ENCODE peak calls at places on chromosomes 16 and 17, in four cellular contexts. Y is adrenal gland, J is colonic mucosa, A is SJSA1. W is an unnamed sample. For H3K27me3, the result is how much of the 10 kb centered on the place peaks cover.

GRCh38 chr17:37180371-37180770 is 195.4 kb upstream of the C17orf78 start:
- DNase-seq in A (no peak), J (no peak), Y (no peak), W (no peak)

GRCh38 chr17:46178550-46179198 is 14.6 kb downstream of the KANSL1 start:
- DNase-seq in J (no peak), Y (no peak), A (no peak), W (no peak)

GRCh38 chr17:80025140-80025539 is 10.5 kb downstream of the TBC1D16 start:
- DNase-seq in Y (no peak), A (no peak), J (no peak), W (no peak)

GRCh38 chr17:55730380-55730779 is 7.7 kb upstream of the TMEM100 start:
- DNase-seq in A (no peak), Y (no peak), J (no peak), W (no peak)

GRCh38 chr17:38897176-38897575 is 27.3 kb downstream of the LASP1 start:
- DNase-seq in Y (peak), J (no peak), A (no peak), W (no peak)

GRCh38 chr16:69325784-69326171 is 4.6 kb downstream of the PDF start:
- DNase-seq in A (no peak), Y (peak), J (no peak), W (no peak)

GRCh38 chr17:17120716-17121115 is 78.5 kb downstream of the MPRIP start:
- DNase-seq in J (peak), Y (no peak), A (no peak), W (no peak)

GRCh38 chr17:55228683-55229192 is 36.0 kb upstream of the HLF start:
- DNase-seq in A (no peak), Y (no peak), J (no peak), W (no peak)

GRCh38 chr17:48791128-48792032 is 25.6 kb downstream of the TTLL6 start:
- DNase-seq in A (peak), J (peak), Y (peak), W (peak)

GRCh38 chr17:64472564-64472963 is 23.6 kb downstream of the MILR1 start:
- DNase-seq in J (no peak), Y (no peak), A (no peak), W (no peak)

GRCh38 chr16:24848065-24848464 is 2.3 kb downstream of the SLC5A11 start:
- DNase-seq in Y (no peak), J (no peak), A (peak), W (peak)

GRCh38 chr17:46194393-46195216 is 1.4 kb upstream of the KANSL1 start:
- DNase-seq in A (no peak), Y (no peak), J (peak), W (peak)

GRCh38 chr17:19672009-19672837 is 23.7 kb downstream of the ALDH3A2 start:
- DNase-seq in J (peak), A (peak), Y (peak), W (no peak)

GRCh38 chr17:46770818-46771600 is 47.5 kb downstream of the WNT3 start:
- DNase-seq in J (peak), Y (no peak), A (peak), W (peak)

GRCh38 chr16:75074920-75075687 is 41.5 kb downstream of the LDHD start:
- DNase-seq in A (no peak), Y (no peak), J (no peak), W (no peak)

GRCh38 chr16:2853531-2854073 is 4.4 kb downstream of the PRSS22 start:
- DNase-seq in A (no peak), J (no peak), Y (no peak), W (no peak)
- H3K27me3 ChIP-seq in A (under half), J (under half), Y (under half), W (under half)

GRCh38 chr16:83973581-83974385 is 5.7 kb downstream of the NECAB2 start:
- DNase-seq in J (no peak), Y (no peak), A (no peak), W (no peak)

GRCh38 chr16:83972256-83973008 is 4.4 kb downstream of the NECAB2 start:
- DNase-seq in Y (no peak), A (no peak), J (no peak), W (no peak)

GRCh38 chr16:83971165-83972130 is 3.4 kb downstream of the NECAB2 start:
- DNase-seq in A (no peak), Y (no peak), J (no peak), W (no peak)

GRCh38 chr16:83974475-83974874 is 6.4 kb downstream of the NECAB2 start:
- DNase-seq in Y (no peak), J (no peak), A (no peak), W (no peak)

DNA sequence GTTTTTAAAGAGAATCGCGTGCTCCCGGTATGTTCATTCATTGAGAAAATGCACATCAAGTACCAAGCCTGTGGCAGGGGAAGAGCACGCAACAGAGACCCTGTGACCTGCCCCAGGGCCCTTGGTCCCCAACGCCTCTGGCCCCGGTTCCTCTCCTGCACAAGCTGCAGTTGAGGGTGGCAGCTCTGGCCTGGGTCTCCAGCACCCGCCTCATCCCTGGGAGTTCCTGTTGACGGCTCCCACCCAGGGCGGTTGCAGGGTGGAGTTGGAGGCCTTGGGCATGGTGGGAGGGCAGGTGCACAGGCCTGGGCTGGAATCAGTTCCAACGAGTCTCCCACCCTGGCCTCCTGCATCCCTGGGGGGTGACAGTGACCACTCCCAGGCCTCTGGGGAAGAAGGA is 5.0 kb downstream of the NECAB2 start:
- DNase-seq in J (no peak), Y (no peak), A (no peak), W (no peak)
- H3K27me3 ChIP-seq in J (under half), Y (under half), A (under half), W (under half)

DNA sequence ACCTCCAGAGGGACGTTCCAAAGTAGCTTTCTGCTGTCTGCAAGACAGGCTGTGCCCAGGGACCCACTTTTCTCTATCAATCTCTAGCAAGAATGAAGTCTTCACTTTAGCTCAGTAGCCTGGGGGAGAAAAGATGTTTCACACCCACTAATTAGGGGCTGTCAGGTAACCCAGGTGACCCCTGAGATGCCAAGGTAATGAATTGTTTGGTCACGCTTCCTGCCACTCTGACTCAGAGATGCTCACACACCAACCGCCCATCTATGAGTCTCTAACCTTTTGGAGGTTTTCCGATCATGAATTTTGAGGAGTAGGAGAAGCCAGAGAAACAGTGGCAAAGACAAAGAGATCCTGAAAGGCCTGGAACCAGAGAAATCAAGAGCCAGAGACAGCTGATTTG is 220.0 kb upstream of the SOX9 start:
- DNase-seq in A (no peak), Y (no peak), J (no peak), W (no peak)
- H3K27me3 ChIP-seq in A (under half), Y (under half), J (under half), W (under half)

GRCh38 chr16:54431041-54431996 is 144.7 kb upstream of the IRX3 start:
- DNase-seq in Y (no peak), J (no peak), A (no peak), W (no peak)

GRCh38 chr16:54429029-54429428 is 142.4 kb upstream of the IRX3 start:
- DNase-seq in A (no peak), Y (no peak), J (no peak), W (no peak)

GRCh38 chr16:54431997-54432367 is 145.4 kb upstream of the IRX3 start:
- DNase-seq in Y (no peak), J (no peak), A (no peak), W (no peak)

GRCh38 chr16:54432481-54433229 is 146.1 kb upstream of the IRX3 start:
- DNase-seq in A (no peak), J (no peak), Y (no peak), W (no peak)

GRCh38 chr16:54430491-54431030 is 144.0 kb upstream of the IRX3 start:
- DNase-seq in A (no peak), J (no peak), Y (no peak), W (peak)
- H3K27me3 ChIP-seq in A (under half), J (under half), Y (under half), W (under half)

GRCh38 chr16:67001159-67001486 is 12.7 kb downstream of the CES4A start:
- DNase-seq in Y (no peak), A (no peak), J (no peak), W (no peak)
- H3K27me3 ChIP-seq in Y (under half), A (under half), J (under half), W (under half)

GRCh38 chr17:34437188-34437587 is 74.2 kb upstream of the CCL1 start:
- DNase-seq in J (no peak), Y (no peak), A (no peak), W (no peak)
- H3K27me3 ChIP-seq in J (under half), Y (under half), A (under half), W (under half)

GRCh38 chr17:49992191-49992932 is 2.7 kb downstream of the DLX3 start:
- DNase-seq in Y (no peak), A (no peak), J (no peak), W (no peak)
- H3K27me3 ChIP-seq in Y (under half), A (half or more), J (half or more), W (under half)

DNA sequence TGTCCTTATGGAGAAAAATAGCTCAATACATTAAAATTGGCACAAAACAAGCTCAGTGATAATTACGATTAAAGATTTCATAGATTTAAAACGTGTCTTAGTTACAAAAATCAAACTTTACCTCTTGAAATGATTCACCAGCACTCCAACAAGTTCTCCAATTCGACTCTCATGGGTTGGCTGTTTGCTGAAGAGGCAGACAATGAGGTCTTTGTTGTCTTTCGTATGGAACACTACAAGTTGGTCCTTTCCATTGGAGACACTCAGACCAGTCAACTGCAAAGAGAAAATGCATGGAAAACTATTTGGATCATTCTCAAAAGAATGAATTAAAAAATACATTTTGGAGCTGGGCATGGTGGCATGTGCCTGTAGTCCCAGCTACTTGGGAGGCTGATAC is 118.2 kb downstream of the CDK5R1 start:
- DNase-seq in A (no peak), Y (no peak), J (no peak), W (no peak)
- H3K27me3 ChIP-seq in A (under half), Y (under half), J (under half), W (under half)